ENCODE peak calls at places on chromosomes 12 and 14, in nine cellular contexts. R is foreskin keratinocyte, U is neural progenitor cell, Z is brain microvascular endothelial cell, O is sigmoid colon, T is astrocyte of the spinal cord, N is endothelial cell, X is dorsolateral prefrontal cortex, V is cardiac muscle cell. L is an unnamed sample.

GRCh38 chr14:76456200-76456599 is 80.3 kb downstream of the ESRRB start:
- DNase-seq in N (peak), Z (peak), T (no peak), X (no peak), V (peak), U (peak), R (peak), O (no peak), L (peak)

GRCh38 chr14:33165926-33166289 is 227.2 kb downstream of the NPAS3 start:
- DNase-seq in U (no peak), V (no peak), Z (no peak), X (no peak), T (no peak), O (no peak), N (no peak), R (no peak), L (no peak)

GRCh38 chr14:104819361-104819771 is 18.5 kb downstream of the ZBTB42 start:
- DNase-seq in U (no peak), R (no peak), O (peak), V (no peak), N (no peak), X (no peak), T (no peak), Z (no peak), L (no peak)

GRCh38 chr12:132597333-132598283 is 12.8 kb downstream of the LRCOL1 start:
- DNase-seq in R (no peak), T (peak), N (no peak), X (no peak), Z (peak), O (no peak), V (peak), U (peak), L (no peak)

GRCh38 chr12:114864688-114865685 is 181.0 kb upstream of the TBX3 start:
- DNase-seq in U (peak), V (peak), O (no peak), X (no peak), Z (no peak), N (no peak), R (no peak), T (peak), L (no peak)

GRCh38 chr12:77888611-77889010 is 57.9 kb downstream of the NAV3 start:
- DNase-seq in T (peak), O (no peak), V (peak), X (no peak), U (no peak), N (no peak), Z (peak), R (peak), L (no peak)

GRCh38 chr12:89350260-89350659 is 2.0 kb downstream of the DUSP6 start:
- DNase-seq in X (no peak), V (no peak), N (no peak), O (no peak), Z (no peak), T (no peak), R (no peak), U (peak), L (no peak)

GRCh38 chr12:25653487-25654175 is 100.5 kb upstream of the LMNTD1 start:
- DNase-seq in Z (no peak), T (no peak), X (no peak), O (no peak), U (no peak), V (peak), R (no peak), N (peak), L (no peak)

GRCh38 chr12:130249376-130249775 is 87.1 kb downstream of the FZD10 start:
- DNase-seq in O (no peak), R (no peak), Z (no peak), N (no peak), V (no peak), U (no peak), X (no peak), T (no peak), L (no peak)

GRCh38 chr12:105860556-105861207 is 278.1 kb downstream of the NUAK1 start:
- DNase-seq in Z (no peak), R (no peak), V (no peak), X (no peak), U (no peak), O (no peak), N (no peak), T (no peak), L (peak)

GRCh38 chr12:101407054-101407437 is 526 bp downstream of the ARL1 start:
- DNase-seq in V (no peak), X (peak), R (no peak), U (peak), T (no peak), N (no peak), Z (no peak), O (no peak), L (no peak)

GRCh38 chr12:47744005-47744651 is 14.6 kb downstream of the RAPGEF3 start:
- DNase-seq in V (no peak), O (no peak), X (no peak), U (peak), T (no peak), Z (no peak), N (no peak), R (peak), L (peak)

GRCh38 chr12:9761407-9761736 is 671 bp upstream of the CD69 start:
- DNase-seq in U (no peak), N (no peak), R (no peak), O (no peak), Z (no peak), X (no peak), V (no peak), T (no peak), L (no peak)

GRCh38 chr12:47094804-47095203 is 15.0 kb upstream of the AMIGO2 start:
- DNase-seq in X (no peak), O (no peak), N (no peak), R (peak), T (peak), V (no peak), U (no peak), Z (peak), L (no peak)

GRCh38 chr12:67280572-67280971 is 11.4 kb downstream of the CAND1 start:
- DNase-seq in Z (no peak), R (no peak), O (no peak), U (no peak), N (no peak), X (no peak), T (no peak), V (no peak), L (no peak)

GRCh38 chr12:12247584-12247983 is 19.3 kb downstream of the LRP6 start:
- DNase-seq in Z (no peak), X (no peak), R (no peak), O (no peak), T (no peak), V (no peak), N (no peak), U (no peak), L (no peak)

GRCh38 chr14:103659631-103660030 is 30.6 kb downstream of the KLC1 start:
- DNase-seq in X (no peak), N (no peak), O (no peak), R (no peak), V (no peak), T (no peak), U (no peak), Z (no peak), L (no peak)

GRCh38 chr12:112705037-112705632 is 86.4 kb upstream of the RPH3A start:
- DNase-seq in O (no peak), U (peak), Z (no peak), T (no peak), N (peak), R (no peak), X (no peak), V (no peak), L (no peak)

GRCh38 chr12:129201029-129201428 is 347.8 kb downstream of the GLT1D1 start:
- DNase-seq in Z (no peak), N (no peak), O (no peak), X (no peak), R (no peak), T (no peak), U (no peak), V (no peak), L (no peak)

GRCh38 chr12:14560904-14561574 is 6.6 kb downstream of the PLBD1 start:
- DNase-seq in X (no peak), V (no peak), R (no peak), Z (no peak), O (no peak), T (no peak), U (no peak), N (no peak), L (peak)

GRCh38 chr12:105704788-105705187 is 374.3 kb downstream of the C12orf75 start:
- DNase-seq in T (no peak), Z (no peak), V (no peak), U (no peak), X (no peak), R (no peak), N (no peak), O (no peak), L (no peak)

GRCh38 chr12:116320839-116321238 is 43.3 kb upstream of the MED13L start:
- DNase-seq in X (no peak), U (no peak), V (no peak), O (no peak), R (no peak), T (peak), Z (no peak), N (no peak), L (no peak)

GRCh38 chr14:95047754-95048153 is 109.6 kb downstream of the DICER1 start:
- DNase-seq in V (no peak), X (no peak), T (no peak), R (no peak), O (peak), Z (no peak), U (no peak), N (no peak), L (no peak)

GRCh38 chr14:104436741-104437701 is 142.5 kb upstream of the C14orf180 start:
- DNase-seq in U (no peak), Z (no peak), N (no peak), T (no peak), V (no peak), O (no peak), X (no peak), R (no peak), L (peak)

GRCh38 chr12:120261951-120262851 is 3.3 kb downstream of the PXN start:
- DNase-seq in N (no peak), T (no peak), O (peak), X (peak), U (no peak), V (no peak), Z (no peak), R (peak), L (peak)

GRCh38 chr12:115840159-115840558 is 437.3 kb downstream of the MED13L start:
- DNase-seq in X (no peak), Z (no peak), U (no peak), T (no peak), V (no peak), O (no peak), N (no peak), R (no peak), L (no peak)

GRCh38 chr14:38951451-38951850 is 151.6 kb downstream of the SEC23A start:
- DNase-seq in N (no peak), T (peak), R (peak), U (no peak), O (no peak), X (no peak), V (peak), Z (no peak), L (no peak)

GRCh38 chr14:90795744-90796143 is 20.5 kb downstream of the TTC7B start:
- DNase-seq in O (no peak), U (no peak), X (no peak), Z (peak), V (peak), T (peak), R (peak), N (peak), L (no peak)

GRCh38 chr12:3130053-3130805 is 53.0 kb downstream of the TSPAN9 start:
- DNase-seq in X (peak), R (no peak), V (no peak), O (no peak), N (no peak), Z (no peak), T (no peak), U (no peak), L (no peak)

GRCh38 chr12:87828384-87828973 is 200.7 kb downstream of the C12orf50 start:
- DNase-seq in X (no peak), R (peak), U (no peak), N (no peak), T (no peak), V (no peak), O (no peak), Z (no peak), L (no peak)

GRCh38 chr12:62758216-62758615 is 176.7 kb downstream of the PPM1H start:
- DNase-seq in N (no peak), R (no peak), X (no peak), U (no peak), O (no peak), T (peak), Z (peak), V (no peak), L (no peak)

GRCh38 chr12:1605129-1606020 is 11.0 kb upstream of the FBXL14 start:
- DNase-seq in O (peak), X (peak), R (peak), V (peak), N (peak), Z (peak), U (peak), T (peak), L (peak)

GRCh38 chr14:100748403-100748802 is 21.7 kb downstream of the DLK1 start:
- DNase-seq in O (peak), R (no peak), Z (no peak), U (no peak), V (no peak), N (no peak), T (no peak), X (no peak), L (no peak)

GRCh38 chr12:180445-180844 is 33.5 kb downstream of the SLC6A12 start:
- DNase-seq in U (no peak), N (no peak), T (peak), V (peak), Z (peak), O (no peak), X (no peak), R (no peak), L (no peak)

GRCh38 chr12:108691995-108692808 is 39.1 kb downstream of the CORO1C start:
- DNase-seq in T (peak), R (peak), N (no peak), V (no peak), X (peak), Z (no peak), U (peak), O (peak), L (no peak)

GRCh38 chr12:31603546-31604009 is 12.6 kb upstream of the DENND5B start:
- DNase-seq in Z (no peak), U (no peak), R (no peak), X (no peak), T (no peak), V (no peak), N (no peak), O (no peak), L (no peak)

GRCh38 chr12:29088611-29089219 is 60.4 kb upstream of the FAR2 start:
- DNase-seq in Z (no peak), N (no peak), T (peak), R (no peak), U (no peak), V (peak), O (no peak), X (no peak), L (no peak)

GRCh38 chr12:30448038-30448437 is 247.6 kb downstream of the IPO8 start:
- DNase-seq in V (peak), N (no peak), U (no peak), R (no peak), X (no peak), Z (no peak), T (no peak), O (no peak), L (no peak)

GRCh38 chr14:97120204-97121120 is 323.3 kb downstream of the VRK1 start:
- DNase-seq in R (no peak), T (no peak), N (no peak), Z (no peak), O (no peak), V (no peak), U (no peak), X (no peak), L (no peak)

GRCh38 chr14:104872469-104873341 is 7.6 kb downstream of the CEP170B start:
- DNase-seq in R (no peak), T (no peak), O (no peak), X (no peak), U (peak), V (peak), N (peak), Z (peak), L (peak)

GRCh38 chr14:46048127-46048526 is 603.5 kb downstream of the RPL10L start:
- DNase-seq in R (peak), U (peak), V (peak), T (peak), X (no peak), O (no peak), Z (peak), N (peak), L (peak)
- TF ChIP-seq CTCF in R (no peak), U (no peak), V (no peak), T (peak), X (no peak), O (no peak), Z (peak), N (no peak), L (no peak)

GRCh38 chr14:20611277-20611676 is 20.1 kb upstream of the RNASE12 start:
- DNase-seq in V (no peak), O (no peak), Z (no peak), N (no peak), R (no peak), T (no peak), U (no peak), X (no peak), L (no peak)

GRCh38 chr14:20610002-20610765 is 19.0 kb upstream of the RNASE12 start:
- DNase-seq in T (peak), O (peak), N (peak), R (peak), Z (peak), V (peak), X (peak), U (peak), L (peak)

GRCh38 chr14:20614038-20614840 is 23.1 kb upstream of the RNASE12 start:
- DNase-seq in V (peak), U (peak), Z (no peak), N (peak), X (no peak), O (no peak), T (peak), R (no peak), L (peak)

GRCh38 chr14:20613094-20614037 is 22.2 kb upstream of the RNASE12 start:
- DNase-seq in T (peak), X (peak), O (peak), R (peak), V (peak), U (peak), N (peak), Z (peak), L (peak)

DNA sequence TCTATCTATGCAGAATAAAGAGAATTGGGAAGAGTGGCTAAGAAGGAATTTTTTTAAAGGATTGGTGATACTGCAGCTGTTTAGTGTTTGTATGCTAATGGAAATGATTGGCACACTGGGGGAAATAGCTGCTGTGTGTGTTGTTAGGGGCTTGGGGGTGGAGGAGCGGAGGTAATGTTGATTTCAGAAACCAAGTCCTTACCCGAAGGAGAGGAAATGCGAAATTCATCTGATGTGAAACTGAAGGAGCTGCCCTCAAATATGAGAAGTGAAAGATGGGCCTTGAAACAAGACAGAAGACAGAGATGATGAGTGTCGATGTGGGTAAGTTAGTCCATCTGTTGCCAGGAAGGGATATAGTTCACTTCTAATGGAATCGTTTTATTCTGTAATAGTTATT is 21.2 kb upstream of the RNASE12 start:
- DNase-seq in T (no peak), V (no peak), R (no peak), N (no peak), U (no peak), X (no peak), Z (no peak), O (no peak), L (no peak)
- TF ChIP-seq CTCF in T (no peak), V (no peak), R (no peak), N (no peak), U (no peak), X (no peak), Z (no peak), O (no peak), L (no peak)

GRCh38 chr14:93688239-93688666 is 100.0 kb downstream of the PRIMA1 start:
- DNase-seq in U (peak), T (no peak), R (no peak), Z (no peak), O (no peak), N (no peak), X (no peak), V (no peak), L (no peak)

GRCh38 chr14:93693914-93694313 is 94.4 kb downstream of the PRIMA1 start:
- DNase-seq in V (no peak), Z (no peak), T (no peak), U (peak), R (no peak), X (no peak), N (no peak), O (no peak), L (no peak)

GRCh38 chr14:93686313-93686712 is 102.0 kb downstream of the PRIMA1 start:
- DNase-seq in U (no peak), T (no peak), V (no peak), O (no peak), Z (no peak), N (no peak), X (no peak), R (no peak), L (no peak)

GRCh38 chr14:93688794-93689193 is 99.5 kb downstream of the PRIMA1 start:
- DNase-seq in R (no peak), V (no peak), X (no peak), T (no peak), N (no peak), Z (no peak), O (no peak), U (no peak), L (no peak)

DNA sequence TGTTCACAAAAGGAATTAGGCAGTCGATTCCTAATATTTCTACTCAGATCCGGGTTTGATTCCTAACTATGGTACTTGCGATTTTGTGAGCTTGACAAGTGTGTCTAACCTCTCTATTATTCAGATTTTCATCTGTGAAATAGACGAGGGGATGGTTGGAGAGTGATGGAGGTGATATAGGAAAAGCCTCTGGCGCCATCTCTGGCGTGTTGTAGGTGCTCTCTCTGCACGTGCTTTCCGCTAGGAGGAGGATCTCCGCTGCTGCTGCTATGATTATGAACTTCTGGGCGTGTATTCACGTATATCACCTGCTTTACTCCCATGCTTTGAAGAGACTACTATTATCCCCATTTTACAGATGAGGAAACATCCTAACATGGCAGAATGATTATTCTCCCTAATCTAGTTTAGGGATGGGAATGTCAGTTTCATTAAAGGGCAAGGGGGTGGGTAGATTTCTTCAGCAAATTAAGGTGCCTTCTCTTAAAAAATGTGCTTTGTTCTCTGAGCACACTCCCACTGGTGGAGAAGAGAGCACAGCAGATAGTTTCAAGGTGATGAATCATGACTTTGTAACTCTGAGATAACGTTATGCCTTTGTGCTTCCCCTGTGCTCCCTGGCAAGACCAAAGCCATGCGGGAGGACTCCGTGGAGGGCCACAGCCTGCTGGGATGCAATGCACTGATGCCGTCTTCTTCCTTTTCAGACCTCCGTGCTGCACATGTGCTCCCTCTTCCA is 97.1 kb downstream of the PRIMA1 start:
- DNase-seq in R (no peak), O (no peak), U (no peak), Z (no peak), N (no peak), T (no peak), V (no peak), X (no peak), L (no peak)
- TF ChIP-seq CTCF in R (no peak), O (no peak), U (peak), Z (no peak), N (no peak), T (no peak), V (no peak), X (no peak), L (no peak)

DNA sequence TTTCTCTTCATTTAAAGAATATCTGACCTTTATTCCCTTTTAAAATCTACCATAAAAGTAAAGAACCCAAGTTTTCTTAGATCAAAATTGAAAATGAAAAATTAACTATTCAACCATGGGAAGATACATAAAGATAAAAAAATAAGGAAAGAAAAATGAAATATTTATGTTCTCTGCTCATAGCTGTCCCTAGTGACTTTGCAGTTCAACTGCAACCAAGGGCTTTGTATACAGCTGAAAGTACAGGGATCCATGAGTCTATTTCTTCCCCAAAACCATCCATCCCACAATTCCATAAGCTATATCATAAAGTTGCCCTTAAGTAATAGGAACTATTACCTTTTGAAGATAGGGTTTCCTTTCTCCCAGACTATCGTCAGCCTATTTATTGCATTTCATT is 113.1 kb downstream of the ITPR2 start:
- DNase-seq in X (no peak), U (no peak), O (no peak), Z (no peak), R (no peak), V (no peak), N (no peak), T (no peak), L (no peak)
- TF ChIP-seq CTCF in X (no peak), U (peak), O (no peak), Z (peak), R (peak), V (peak), N (peak), T (peak), L (no peak)